ENCODE peak calls at places on chromosomes 3 and 15, in four cellular contexts. O, G, Z and C are unnamed samples.

GRCh38 chr3:177778633-177779032 is 581.4 kb upstream of the TBL1XR1 start:
- DNase-seq in Z (no peak), O (no peak), G (no peak), C (no peak)

GRCh38 chr3:100902572-100902971 is 90.6 kb downstream of the ABI3BP start:
- DNase-seq in Z (no peak), O (no peak), G (peak; percentile 84), C (no peak)

GRCh38 chr3:73766599-73767378 is 142.0 kb upstream of the PDZRN3 start:
- DNase-seq in Z (no peak), G (peak; percentile 72), O (no peak), C (no peak)

GRCh38 chr15:71549100-71549499 is 261.3 kb upstream of the NR2E3 start:
- DNase-seq in G (no peak), Z (no peak), O (no peak), C (no peak)

GRCh38 chr15:92809880-92810361 is 90.2 kb upstream of the CHD2 start:
- DNase-seq in G (peak; percentile 30), Z (peak; percentile 29), O (peak; percentile 63), C (peak; percentile 90)

GRCh38 chr3:30618508-30618907 is 12.1 kb downstream of the TGFBR2 start:
- DNase-seq in Z (no peak), G (no peak), O (no peak), C (no peak)

GRCh38 chr3:134453631-134454030 is 32.2 kb downstream of the ANAPC13 start:
- DNase-seq in G (no peak), O (no peak), Z (no peak), C (no peak)

GRCh38 chr15:63374686-63375520 is 6.7 kb downstream of the CA12 start:
- DNase-seq in O (no peak), Z (peak; percentile 26), G (peak; percentile 72), C (peak; percentile 93)

GRCh38 chr3:10273697-10274305 is 18.9 kb downstream of the GHRL start:
- DNase-seq in Z (no peak), G (peak; percentile 52), O (no peak), C (no peak)

GRCh38 chr15:80317389-80318169 is 65.6 kb upstream of the CTXND1 start:
- DNase-seq in G (peak; percentile 93), Z (no peak), O (no peak), C (peak; percentile 92)

GRCh38 chr3:123568875-123569274 is 16.0 kb downstream of the HACD2 start:
- DNase-seq in O (no peak), Z (no peak), G (no peak), C (peak; percentile 22)

GRCh38 chr15:74962671-74963070 is 6.1 kb upstream of the RPP25 start:
- DNase-seq in Z (no peak), O (no peak), G (no peak), C (no peak)

GRCh38 chr15:88975891-88976290 is 62.7 kb upstream of the MFGE8 start:
- DNase-seq in O (no peak), Z (no peak), G (no peak), C (no peak)

GRCh38 chr15:63156708-63157065 is 590 bp downstream of the RPS27L start:
- DNase-seq in Z (peak; percentile 30), G (peak; percentile 49), O (peak; percentile 50), C (no peak)